ENCODE peak calls at places on chromosomes 13 and 19, in ten cellular contexts. C is T-helper 2 cell; V is left ventricle myocardium inferior; H is SW 1271; Y is NCI-H774; J is mucosa of descending colon; N is stimulated activated naive CD8-positive, alpha-beta T cell treated with anti-CD3 and anti-CD28 coated beads, Interleukin-15, Interleukin-2, amounts not matched to agents 100 U/mL and 50 U/mL, for 24 hours; Q is thoracic aorta; D is CD4-positive, alpha-beta T cell; M is NCI-H1092. P is an unnamed sample.
A peak's percentile ranks its signal among the peaks of the same experiment; 100 is the strongest.

GRCh38 chr13:96346846-96347367 is 257.0 kb downstream of the HS6ST3 start:
- DNase-seq in C (no peak), V (no peak), H (no peak), Y (no peak), J (no peak), N (no peak), Q (no peak), D (no peak), M (no peak), P (no peak)

GRCh38 chr13:98890186-98890585 is 87.7 kb downstream of the DOCK9 start:
- DNase-seq in C (no peak), V (no peak), H (no peak), Y (no peak), J (no peak), N (peak; percentile 48), Q (no peak), D (no peak), M (no peak), P (no peak)

GRCh38 chr19:17420267-17420924 is 549 bp downstream of the MVB12A start:
- DNase-seq in C (no peak), V (peak; percentile 23), H (peak; percentile 61), Y (no peak), J (peak; percentile 69), N (peak; percentile 58), Q (no peak), D (peak; percentile 10), M (no peak), P (peak; percentile 18)

GRCh38 chr19:43438291-43439162 is 23.8 kb downstream of the TEX101 start:
- DNase-seq in C (no peak), V (peak; percentile 79), H (peak; percentile 68), Y (no peak), J (peak; percentile 62), N (peak; percentile 21), Q (no peak), D (no peak), M (no peak), P (peak; percentile 50)

GRCh38 chr19:4229179-4229931 is at the start of gene EBI3:
- DNase-seq in C (no peak), V (peak; percentile 36), H (peak; percentile 40), Y (no peak), J (peak; percentile 60), N (peak; percentile 81), Q (no peak), D (no peak), M (no peak), P (no peak)

GRCh38 chr13:90552702-90553101 is 794.8 kb upstream of the MIR17HG start:
- DNase-seq in C (no peak), V (no peak), H (no peak), Y (no peak), J (no peak), N (no peak), Q (no peak), D (no peak), M (no peak), P (no peak)

GRCh38 chr19:40690050-40690698 is at the start of gene NUMBL:
- DNase-seq in C (no peak), V (peak; percentile 47), H (no peak), Y (no peak), J (no peak), N (no peak), Q (no peak), D (no peak), M (no peak), P (no peak)

GRCh38 chr13:75219479-75220237 is 262.3 kb downstream of the TBC1D4 start:
- DNase-seq in C (peak; percentile 64), V (peak; percentile 79), H (peak; percentile 48), Y (peak; percentile 37), J (peak; percentile 75), N (peak; percentile 89), Q (peak; percentile 21), D (peak; percentile 80), M (peak; percentile 82), P (peak; percentile 78)

GRCh38 chr19:17606786-17607185 is 51.3 kb downstream of the COLGALT1 start:
- DNase-seq in C (no peak), V (no peak), H (no peak), Y (no peak), J (no peak), N (no peak), Q (no peak), D (no peak), M (no peak), P (no peak)

GRCh38 chr19:14443632-14444216 is 10.6 kb downstream of the PKN1 start:
- DNase-seq in C (no peak), V (no peak), H (no peak), Y (no peak), J (no peak), N (no peak), Q (no peak), D (no peak), M (no peak), P (no peak)

GRCh38 chr19:11145147-11145924 is 10.2 kb downstream of the SPC24 start:
- DNase-seq in C (no peak), V (no peak), H (no peak), Y (no peak), J (no peak), N (no peak), Q (no peak), D (no peak), M (no peak), P (no peak)

GRCh38 chr13:30107126-30107525 is 200.2 kb downstream of the KATNAL1 start:
- DNase-seq in C (no peak), V (no peak), H (no peak), Y (no peak), J (no peak), N (no peak), Q (no peak), D (no peak), M (no peak), P (no peak)

GRCh38 chr19:44164327-44164672 is 600 bp upstream of the ZNF226 start:
- DNase-seq in C (no peak), V (no peak), H (no peak), Y (no peak), J (no peak), N (no peak), Q (no peak), D (no peak), M (no peak), P (no peak)

GRCh38 chr13:112828082-112828699 is 138.4 kb downstream of the ATP11A start:
- DNase-seq in C (no peak), V (no peak), H (no peak), Y (no peak), J (no peak), N (no peak), Q (no peak), D (no peak), M (no peak), P (no peak)

GRCh38 chr13:93079294-93079693 is 147.3 kb upstream of the GPC6 start:
- DNase-seq in C (no peak), V (no peak), H (no peak), Y (no peak), J (no peak), N (no peak), Q (no peak), D (no peak), M (no peak), P (no peak)

GRCh38 chr19:42412223-42412622 is 15.0 kb downstream of the LIPE start:
- DNase-seq in C (no peak), V (no peak), H (no peak), Y (no peak), J (peak; percentile 76), N (no peak), Q (no peak), D (no peak), M (no peak), P (no peak)

GRCh38 chr13:94967183-94968039 is 255.1 kb upstream of the SOX21 start:
- DNase-seq in C (no peak), V (no peak), H (no peak), Y (no peak), J (no peak), N (peak; percentile 42), Q (no peak), D (no peak), M (peak; percentile 38), P (no peak)

GRCh38 chr13:22915442-22916082 is 265.2 kb upstream of the SGCG start:
- DNase-seq in C (no peak), V (peak; percentile 38), H (no peak), Y (peak; percentile 16), J (peak; percentile 60), N (no peak), Q (no peak), D (no peak), M (peak; percentile 68), P (no peak)

GRCh38 chr13:104327217-104327616 is 1261.0 kb upstream of the SLC10A2 start:
- DNase-seq in C (no peak), V (no peak), H (peak; percentile 0), Y (no peak), J (no peak), N (no peak), Q (no peak), D (no peak), M (no peak), P (no peak)

GRCh38 chr13:19772306-19772705 is 10.4 kb downstream of the PSPC1 start:
- DNase-seq in C (no peak), V (no peak), H (no peak), Y (no peak), J (no peak), N (no peak), Q (no peak), D (no peak), M (no peak), P (no peak)

GRCh38 chr13:110816500-110816899 is 98.4 kb downstream of the ANKRD10 start:
- DNase-seq in C (no peak), V (no peak), H (no peak), Y (no peak), J (no peak), N (no peak), Q (no peak), D (no peak), M (no peak), P (no peak)

GRCh38 chr19:15124572-15125231 is 17.5 kb downstream of the SYDE1 start:
- DNase-seq in C (peak; percentile 73), V (no peak), H (no peak), Y (no peak), J (peak; percentile 74), N (no peak), Q (no peak), D (no peak), M (no peak), P (no peak)